ENCODE peak calls at places on chromosomes 2 and 18, in five cellular contexts. O is germinal center, E is right cardiac atrium, Q is body of pancreas, X is posterior vena cava. N is an unnamed sample.

GRCh38 chr2:118349365-118349764 is 261.1 kb downstream of the INSIG2 start:
- DNase-seq in O (no peak), E (no peak), Q (no peak), X (no peak), N (no peak)

GRCh38 chr2:211836409-211836808 is 702.2 kb downstream of the ERBB4 start:
- DNase-seq in O (no peak), E (no peak), Q (no peak), X (no peak), N (no peak)

GRCh38 chr2:50658883-50659282 is 373.0 kb downstream of the NRXN1 start:
- DNase-seq in O (no peak), E (no peak), Q (no peak), X (no peak), N (no peak)

GRCh38 chr2:218218409-218219185 is 1.6 kb downstream of the ARPC2 start:
- DNase-seq in O (peak; percentile 82), E (no peak), Q (no peak), X (no peak), N (peak; percentile 58)

GRCh38 chr18:65750421-65751144 is at the start of gene CDH7:
- DNase-seq in O (no peak), E (peak; percentile 12), Q (no peak), X (no peak), N (peak; percentile 1)

GRCh38 chr2:173952267-173953046 is 12.7 kb downstream of the SP3 start:
- DNase-seq in O (no peak), E (no peak), Q (no peak), X (no peak), N (no peak)

GRCh38 chr18:63949068-63949737 is at the start of gene HMSD:
- DNase-seq in O (peak; percentile 74), E (peak; percentile 62), Q (peak; percentile 44), X (peak; percentile 82), N (peak; percentile 75)

GRCh38 chr2:70616168-70616694 is 62.6 kb upstream of the TGFA start:
- DNase-seq in O (no peak), E (no peak), Q (no peak), X (no peak), N (no peak)

GRCh38 chr18:38606841-38607240 is 1041.2 kb upstream of the CELF4 start:
- DNase-seq in O (no peak), E (no peak), Q (no peak), X (no peak), N (no peak)

GRCh38 chr2:9573840-9574239 is 18.2 kb upstream of the ADAM17 start:
- DNase-seq in O (no peak), E (no peak), Q (no peak), X (no peak), N (no peak)

GRCh38 chr2:45577426-45577825 is 33.6 kb downstream of the SRBD1 start:
- DNase-seq in O (no peak), E (no peak), Q (no peak), X (no peak), N (no peak)

GRCh38 chr2:174595904-174596397 is 1.7 kb downstream of the WIPF1 start:
- DNase-seq in O (no peak), E (no peak), Q (no peak), X (no peak), N (no peak)

GRCh38 chr2:234496835-234497591 is at the start of gene ARL4C:
- DNase-seq in O (peak; percentile 79), E (peak; percentile 72), Q (peak; percentile 74), X (peak; percentile 90), N (peak; percentile 77)

GRCh38 chr2:220226076-220226475 is 598.6 kb downstream of the SLC4A3 start:
- DNase-seq in O (no peak), E (no peak), Q (no peak), X (no peak), N (no peak)

GRCh38 chr2:191611614-191612013 is 66.3 kb upstream of the NABP1 start:
- DNase-seq in O (peak; percentile 25), E (no peak), Q (no peak), X (no peak), N (peak; percentile 65)

GRCh38 chr2:68878071-68878711 is 7.0 kb upstream of the BMP10 start:
- DNase-seq in O (no peak), E (no peak), Q (no peak), X (no peak), N (no peak)

GRCh38 chr2:22450831-22451230 is 934.1 kb upstream of the KLHL29 start:
- DNase-seq in O (no peak), E (no peak), Q (peak; percentile 19), X (no peak), N (no peak)

GRCh38 chr18:12579775-12580174 is 78.1 kb downstream of the SPIRE1 start:
- DNase-seq in O (peak; percentile 6), E (no peak), Q (no peak), X (no peak), N (no peak)

GRCh38 chr2:119293254-119293653 is 69.6 kb downstream of the STEAP3 start:
- DNase-seq in O (no peak), E (no peak), Q (no peak), X (no peak), N (no peak)

GRCh38 chr2:183995632-183996031 is 602.7 kb upstream of the ZNF804A start:
- DNase-seq in O (no peak), E (no peak), Q (peak; percentile 70), X (no peak), N (no peak)

GRCh38 chr2:127700527-127701192 is 637 bp upstream of the SFT2D3 start:
- DNase-seq in O (peak; percentile 64), E (peak; percentile 65), Q (no peak), X (peak; percentile 89), N (peak; percentile 66)

GRCh38 chr2:190802133-190802532 is 78.5 kb upstream of the GLS start:
- DNase-seq in O (no peak), E (no peak), Q (no peak), X (no peak), N (no peak)

GRCh38 chr2:149585317-149585885 is 2.2 kb downstream of the MMADHC start:
- DNase-seq in O (no peak), E (no peak), Q (no peak), X (no peak), N (no peak)

GRCh38 chr2:100640329-100641114 is 77.7 kb downstream of the PDCL3 start:
- DNase-seq in O (no peak), E (no peak), Q (no peak), X (no peak), N (no peak)

N was measured in B cell.